ENCODE peak calls at places on chromosomes 11 and 22, in eight cellular contexts. Q is tibial nerve, A is sigmoid colon, N is hepatocyte, P is heart right ventricle, O is uterus, E is right atrium auricular region, W is PC-9. B is an unnamed sample.

GRCh38 chr22:38431266-38432010 is 23.6 kb downstream of the KCNJ4 start:
- DNase-seq in W (no peak), O (no peak), N (no peak), P (peak; percentile 65), Q (no peak), E (no peak), A (no peak), B (no peak)

GRCh38 chr11:14638561-14638960 is 5.0 kb upstream of the PDE3B start:
- DNase-seq in E (no peak), A (no peak), P (no peak), N (no peak), O (no peak), W (no peak), Q (no peak), B (peak; percentile 48)

GRCh38 chr11:115869131-115869530 is 364.9 kb upstream of the CADM1 start:
- DNase-seq in N (no peak), E (no peak), Q (no peak), O (no peak), P (no peak), A (no peak), W (no peak), B (no peak)

GRCh38 chr11:65468874-65469333 is 29.9 kb upstream of the MALAT1 start:
- DNase-seq in E (no peak), W (peak; percentile 94), N (peak; percentile 91), O (no peak), Q (peak; percentile 44), A (peak; percentile 78), P (peak; percentile 68), B (no peak)

GRCh38 chr22:29011200-29011867 is 50.3 kb downstream of the C22orf31 start:
- DNase-seq in Q (no peak), N (no peak), W (no peak), E (no peak), A (no peak), P (peak; percentile 12), O (no peak), B (no peak)

GRCh38 chr11:95968585-95968984 is 44.7 kb upstream of the MTMR2 start:
- DNase-seq in A (no peak), O (no peak), P (no peak), W (no peak), Q (no peak), N (no peak), E (no peak), B (no peak)

GRCh38 chr11:130407978-130408377 is 20.4 kb downstream of the ADAMTS8 start:
- DNase-seq in W (no peak), Q (no peak), O (peak; percentile 77), A (peak; percentile 95), N (peak; percentile 68), P (peak; percentile 59), E (peak; percentile 84), B (no peak)

GRCh38 chr11:43962383-43962969 is 20.0 kb downstream of the C11orf96 start:
- DNase-seq in A (no peak), E (peak; percentile 18), Q (no peak), P (no peak), W (no peak), N (peak; percentile 41), O (no peak), B (peak; percentile 2)

GRCh38 chr11:469684-470667 is 19.9 kb downstream of the PTDSS2 start:
- DNase-seq in A (peak; percentile 89), O (peak; percentile 63), N (peak; percentile 91), Q (peak; percentile 63), P (peak; percentile 50), E (peak; percentile 80), W (no peak), B (peak; percentile 88)

GRCh38 chr11:78417175-78417887 is at the start of gene GAB2:
- DNase-seq in O (no peak), Q (no peak), W (peak; percentile 62), A (no peak), P (no peak), N (peak; percentile 57), E (no peak), B (no peak)

GRCh38 chr11:57240007-57240406 is 3.0 kb upstream of the APLNR start:
- DNase-seq in A (no peak), N (no peak), P (no peak), W (no peak), O (no peak), Q (no peak), E (no peak), B (no peak)

GRCh38 chr11:12602421-12602820 is 71.8 kb upstream of the TEAD1 start:
- DNase-seq in E (no peak), W (no peak), N (no peak), P (no peak), O (no peak), Q (no peak), A (no peak), B (no peak)

GRCh38 chr11:126561327-126561893 is 205.9 kb downstream of the ST3GAL4 start:
- DNase-seq in O (no peak), Q (peak; percentile 26), P (peak; percentile 48), N (peak; percentile 86), E (no peak), W (peak; percentile 33), A (no peak), B (no peak)

GRCh38 chr11:114200785-114201184 is 95.4 kb upstream of the NNMT start:
- DNase-seq in A (no peak), N (no peak), O (no peak), W (no peak), E (no peak), Q (no peak), P (no peak), B (no peak)
- H3K4me1 ChIP-seq in A (peaks cover 70% of the 10 kb centered on the region), N (peaks cover 28% of the 10 kb centered on the region), O (peaks cover 20% of the 10 kb centered on the region), W (no peaks in the 10 kb centered on the region), E (no peaks in the 10 kb centered on the region), Q (peaks cover 21% of the 10 kb centered on the region), P (peaks cover 93% of the 10 kb centered on the region), B (peaks cover 6% of the 10 kb centered on the region)

GRCh38 chr11:31687256-31687655 is 123.9 kb downstream of the PAX6 start:
- DNase-seq in O (no peak), E (no peak), Q (no peak), A (no peak), P (no peak), W (no peak), N (no peak), B (no peak)

GRCh38 chr11:31690516-31690915 is 120.6 kb downstream of the PAX6 start:
- DNase-seq in E (no peak), P (no peak), W (no peak), A (no peak), Q (no peak), N (no peak), O (no peak), B (no peak)

GRCh38 chr11:31690041-31690440 is 121.1 kb downstream of the PAX6 start:
- DNase-seq in W (no peak), P (no peak), Q (no peak), N (no peak), O (no peak), E (no peak), A (no peak), B (no peak)

GRCh38 chr11:31689559-31689958 is 121.6 kb downstream of the PAX6 start:
- DNase-seq in E (no peak), A (no peak), O (no peak), N (no peak), Q (no peak), W (no peak), P (no peak), B (no peak)

DNA sequence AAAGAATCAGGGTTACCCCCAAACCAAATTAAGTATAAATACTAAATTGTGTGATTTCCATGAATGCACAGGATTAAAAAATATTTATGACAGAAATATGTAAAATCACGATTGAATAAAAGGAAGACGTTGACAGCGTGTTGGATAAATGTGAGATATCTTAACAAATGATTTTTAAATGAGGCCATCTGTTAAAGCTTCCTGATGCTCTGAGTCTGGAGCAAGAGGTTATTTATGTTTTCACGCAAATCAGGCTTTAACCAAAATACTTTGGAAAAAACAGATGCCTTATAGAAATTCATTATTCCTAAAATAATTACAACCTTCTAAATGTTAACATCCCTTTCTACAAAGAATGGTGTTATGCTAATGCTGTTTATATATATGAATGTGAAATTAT is 123.3 kb downstream of the PAX6 start:
- DNase-seq in A (no peak), W (no peak), Q (no peak), E (no peak), N (no peak), O (no peak), P (no peak), B (no peak)
- H3K27me3 ChIP-seq in A (no peaks in the 10 kb centered on the region), W (no peaks in the 10 kb centered on the region), Q (no peaks in the 10 kb centered on the region), E (no peaks in the 10 kb centered on the region), N (no peaks in the 10 kb centered on the region), O (no peaks in the 10 kb centered on the region), P (no peaks in the 10 kb centered on the region), B (no peaks in the 10 kb centered on the region)

GRCh38 chr11:114164546-114164945 is 105.0 kb downstream of the ZBTB16 start:
- DNase-seq in E (no peak), W (no peak), O (no peak), N (no peak), P (no peak), Q (no peak), A (peak; percentile 66), B (peak; percentile 43)
- H3K4me1 ChIP-seq in E (peaks cover 2% of the 10 kb centered on the region), W (peaks cover 22% of the 10 kb centered on the region), O (peaks cover 52% of the 10 kb centered on the region), N (peaks cover 87% of the 10 kb centered on the region), P (peaks cover 95% of the 10 kb centered on the region), Q (peaks cover 96% of the 10 kb centered on the region), A (peaks cover 93% of the 10 kb centered on the region), B (peaks cover 21% of the 10 kb centered on the region)

GRCh38 chr11:32427935-32428664 is 7.2 kb downstream of the WT1 start:
- DNase-seq in A (no peak), P (no peak), W (no peak), E (no peak), N (no peak), Q (no peak), O (no peak), B (no peak)
- H3K27me3 ChIP-seq in A (peaks cover 95% of the 10 kb centered on the region), P (peaks cover 86% of the 10 kb centered on the region), W (no peaks in the 10 kb centered on the region), E (peaks cover 8% of the 10 kb centered on the region), N (peaks cover 100% of the 10 kb centered on the region), Q (peaks cover 2% of the 10 kb centered on the region), O (no peaks in the 10 kb centered on the region), B (peaks cover 2% of the 10 kb centered on the region)

GRCh38 chr11:122044086-122044485 is 71.9 kb downstream of the BLID start:
- DNase-seq in N (no peak), P (no peak), O (no peak), E (no peak), Q (no peak), W (no peak), A (no peak), B (no peak)

GRCh38 chr11:122037911-122038310 is 78.1 kb downstream of the BLID start:
- DNase-seq in N (no peak), Q (no peak), P (no peak), W (no peak), O (no peak), A (no peak), E (no peak), B (no peak)

GRCh38 chr11:122038543-122038942 is 77.5 kb downstream of the BLID start:
- DNase-seq in P (no peak), E (no peak), W (no peak), O (no peak), N (no peak), A (no peak), Q (no peak), B (no peak)

GRCh38 chr11:122042981-122043380 is 73.0 kb downstream of the BLID start:
- DNase-seq in E (no peak), A (no peak), O (no peak), P (no peak), Q (no peak), N (no peak), W (no peak), B (no peak)

DNA sequence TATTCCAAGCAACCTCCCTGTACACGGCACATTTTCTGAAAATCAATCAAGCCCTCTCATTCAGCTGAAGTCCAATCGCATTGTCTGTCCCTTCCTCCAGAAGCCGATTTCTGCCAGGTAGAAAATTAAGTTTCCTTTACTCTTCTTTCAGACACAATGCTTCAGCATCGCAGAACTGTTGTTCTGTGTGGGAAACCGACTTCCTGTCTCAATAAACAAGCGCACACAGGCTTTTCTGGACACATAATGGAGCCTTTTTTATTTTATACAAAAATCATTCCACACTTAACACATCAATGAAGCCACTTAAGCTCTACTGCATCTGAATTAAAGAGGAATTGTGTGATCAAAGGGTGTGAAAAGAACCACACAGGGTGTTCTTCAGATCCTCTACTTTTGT is 75.5 kb downstream of the BLID start:
- DNase-seq in Q (no peak), E (no peak), O (no peak), A (no peak), P (no peak), W (no peak), N (no peak), B (no peak)
- H3K4me1 ChIP-seq in Q (no peaks in the 10 kb centered on the region), E (no peaks in the 10 kb centered on the region), O (no peaks in the 10 kb centered on the region), A (no peaks in the 10 kb centered on the region), P (peaks cover 6% of the 10 kb centered on the region), W (no peaks in the 10 kb centered on the region), N (no peaks in the 10 kb centered on the region), B (peaks cover 12% of the 10 kb centered on the region)

B was measured in aorta.